ENCODE peak calls at places on chromosomes 12 and 14, in seven cellular contexts. T, E, N, G, O, X and K are unnamed samples.

GRCh38 chr14:72952171-72952570 is 25.9 kb downstream of the DCAF4 start:
- DNase-seq in T (no peak), E (no peak), N (no peak), G (no peak), O (no peak), X (no peak), K (no peak)

GRCh38 chr12:121953695-121954094 is 35.3 kb downstream of the CFAP251 start:
- DNase-seq in T (no peak), E (peak), N (no peak), G (no peak), O (no peak), X (no peak), K (no peak)

GRCh38 chr14:98160901-98161300 is 1111.1 kb downstream of the BCL11B start:
- DNase-seq in T (no peak), E (no peak), N (no peak), G (no peak), O (no peak), X (no peak), K (no peak)

GRCh38 chr12:29427964-29428363 is 47.0 kb upstream of the ERGIC2 start:
- DNase-seq in T (no peak), E (peak), N (peak), G (no peak), O (no peak), X (no peak), K (peak)

GRCh38 chr12:105334568-105334967 is 4.1 kb downstream of the C12orf75 start:
- DNase-seq in T (no peak), E (no peak), N (no peak), G (peak), O (no peak), X (peak), K (peak)

GRCh38 chr14:89428556-89429196 is 11.6 kb upstream of the FOXN3 start:
- DNase-seq in T (peak), E (no peak), N (no peak), G (peak), O (no peak), X (peak), K (no peak)

GRCh38 chr12:107843351-107844311 is 69.1 kb downstream of the ASCL4 start:
- DNase-seq in T (no peak), E (no peak), N (no peak), G (no peak), O (no peak), X (peak), K (peak)

GRCh38 chr14:60315181-60315580 is 66.2 kb downstream of the PPM1A start:
- DNase-seq in T (no peak), E (no peak), N (no peak), G (no peak), O (no peak), X (no peak), K (no peak)

GRCh38 chr14:84749191-84749945 is 780.6 kb upstream of the FLRT2 start:
- DNase-seq in T (no peak), E (no peak), N (no peak), G (no peak), O (no peak), X (no peak), K (peak)

GRCh38 chr12:106248849-106249371 is 1.1 kb upstream of the CKAP4 start:
- DNase-seq in T (peak), E (no peak), N (no peak), G (peak), O (no peak), X (peak), K (peak)

GRCh38 chr12:88897723-88898122 is 317.5 kb upstream of the KITLG start:
- DNase-seq in T (peak), E (no peak), N (no peak), G (peak), O (no peak), X (peak), K (peak)

GRCh38 chr14:90288646-90289355 is 32.4 kb downstream of the PSMC1 start:
- DNase-seq in T (no peak), E (peak), N (no peak), G (peak), O (no peak), X (no peak), K (no peak)

GRCh38 chr14:68549057-68549421 is 243.8 kb downstream of the ZFP36L1 start:
- DNase-seq in T (peak), E (no peak), N (peak), G (peak), O (no peak), X (peak), K (peak)

GRCh38 chr14:104223101-104223809 is 84.9 kb downstream of the KIF26A start:
- DNase-seq in T (no peak), E (no peak), N (no peak), G (no peak), O (peak), X (no peak), K (no peak)

GRCh38 chr14:69932391-69932790 is 53.2 kb downstream of the SMOC1 start:
- DNase-seq in T (no peak), E (no peak), N (no peak), G (no peak), O (no peak), X (no peak), K (no peak)

GRCh38 chr14:61911534-61911933 is 149.3 kb downstream of the SNAPC1 start:
- DNase-seq in T (no peak), E (no peak), N (no peak), G (no peak), O (no peak), X (no peak), K (no peak)

GRCh38 chr12:102407776-102408486 is 72.4 kb downstream of the IGF1 start:
- DNase-seq in T (no peak), E (no peak), N (peak), G (peak), O (no peak), X (peak), K (peak)

GRCh38 chr12:87953257-87953860 is 75.8 kb downstream of the C12orf50 start:
- DNase-seq in T (peak), E (peak), N (peak), G (peak), O (no peak), X (peak), K (peak)

GRCh38 chr12:89695830-89696229 is 12.8 kb downstream of the ATP2B1 start:
- DNase-seq in T (no peak), E (no peak), N (no peak), G (no peak), O (no peak), X (no peak), K (no peak)

GRCh38 chr12:105922670-105923102 is 216.1 kb downstream of the NUAK1 start:
- DNase-seq in T (peak), E (no peak), N (peak), G (peak), O (no peak), X (peak), K (peak)

GRCh38 chr14:37131205-37131604 is 41.2 kb downstream of the SLC25A21 start:
- DNase-seq in T (no peak), E (no peak), N (no peak), G (no peak), O (peak), X (no peak), K (no peak)

GRCh38 chr12:2876431-2877046 is 435 bp downstream of the FOXM1 start:
- DNase-seq in T (peak), E (no peak), N (peak), G (no peak), O (no peak), X (no peak), K (peak)

GRCh38 chr12:132638541-132639408 is 20.2 kb downstream of the P2RX2 start:
- DNase-seq in T (peak), E (peak), N (peak), G (peak), O (no peak), X (peak), K (peak)

GRCh38 chr12:2291182-2291832 is 238.5 kb downstream of the CACNA1C start:
- DNase-seq in T (peak), E (peak), N (peak), G (no peak), O (no peak), X (no peak), K (peak)

GRCh38 chr14:53591816-53592215 is 364.8 kb downstream of the BMP4 start:
- DNase-seq in T (peak), E (no peak), N (no peak), G (peak), O (no peak), X (no peak), K (no peak)

GRCh38 chr12:22578328-22578727 is 34.0 kb upstream of the C2CD5 start:
- DNase-seq in T (no peak), E (no peak), N (no peak), G (no peak), O (no peak), X (no peak), K (no peak)

GRCh38 chr12:76032043-76032981 is 736 bp upstream of the PHLDA1 start:
- DNase-seq in T (peak), E (peak), N (peak), G (peak), O (peak), X (peak), K (peak)

GRCh38 chr14:32525591-32525990 is 196.5 kb downstream of the AKAP6 start:
- DNase-seq in T (no peak), E (no peak), N (no peak), G (no peak), O (no peak), X (no peak), K (no peak)